ENCODE peak calls at places on chromosomes 5 and 9, in eight cellular contexts. W is NB4, O is PC-3, Q is transverse colon, P is neural progenitor cell, K is GM23248, E is HepG2, I is BJ. Y is an unnamed sample.

GRCh38 chr9:110148384-110148783 is 59.6 kb downstream of the C9orf152 start:
- DNase-seq in E (no peak), K (peak; percentile 33), P (no peak), Q (peak; percentile 47), W (no peak), I (no peak), O (no peak), Y (peak; percentile 94)

GRCh38 chr5:76163111-76163628 is 80.0 kb downstream of the SV2C start:
- DNase-seq in I (no peak), K (no peak), O (peak; percentile 6), W (no peak), E (no peak), P (no peak), Q (no peak), Y (no peak)

GRCh38 chr9:109098221-109098959 is 21.4 kb downstream of the TMEM245 start:
- DNase-seq in W (no peak), I (peak; percentile 55), O (peak; percentile 51), P (peak; percentile 62), K (peak; percentile 72), Q (no peak), E (peak; percentile 68), Y (no peak)

GRCh38 chr9:31799953-31800609 is 584.4 kb upstream of the ACO1 start:
- DNase-seq in I (no peak), W (peak; percentile 57), K (peak; percentile 10), P (peak; percentile 65), E (peak; percentile 24), Q (no peak), O (peak; percentile 41), Y (no peak)

GRCh38 chr5:173472164-173472563 is 143.9 kb upstream of the STC2 start:
- DNase-seq in E (peak; percentile 90), I (peak; percentile 95), K (peak; percentile 96), P (no peak), O (peak; percentile 99), W (no peak), Q (peak; percentile 26), Y (no peak)

GRCh38 chr9:99866398-99866797 is 40.1 kb upstream of the STX17 start:
- DNase-seq in E (no peak), P (no peak), Q (no peak), O (no peak), W (peak; percentile 11), I (no peak), K (no peak), Y (no peak)

GRCh38 chr9:131500939-131501541 is 1.7 kb upstream of the POMT1 start:
- DNase-seq in W (peak; percentile 91), E (no peak), O (peak; percentile 78), Q (no peak), I (peak; percentile 26), P (no peak), K (peak; percentile 84), Y (peak; percentile 93)

GRCh38 chr9:72526901-72527800 is 5.7 kb downstream of the TMC1 start:
- DNase-seq in P (peak; percentile 74), Q (peak; percentile 71), W (peak; percentile 88), K (peak; percentile 98), E (peak; percentile 10), O (peak; percentile 84), I (peak; percentile 83), Y (peak; percentile 57)

GRCh38 chr9:14400658-14400995 is 86.7 kb upstream of the NFIB start:
- DNase-seq in P (peak; percentile 63), K (peak; percentile 77), E (peak; percentile 35), O (peak; percentile 78), W (peak; percentile 28), Q (peak; percentile 7), I (no peak), Y (no peak)

GRCh38 chr5:167578977-167579700 is 712.3 kb upstream of the WWC1 start:
- DNase-seq in O (no peak), E (no peak), P (no peak), Q (no peak), I (no peak), K (peak; percentile 89), W (no peak), Y (no peak)

GRCh38 chr5:150186796-150187356 is 3.0 kb upstream of the SLC6A7 start:
- DNase-seq in Q (no peak), P (no peak), K (no peak), O (no peak), W (no peak), I (no peak), E (no peak), Y (no peak)

GRCh38 chr5:39898731-39899130 is 474.0 kb upstream of the DAB2 start:
- DNase-seq in Q (no peak), I (no peak), P (no peak), E (no peak), W (no peak), O (no peak), K (no peak), Y (no peak)

GRCh38 chr5:176831026-176831423 is 20.7 kb downstream of the UNC5A start:
- DNase-seq in O (no peak), K (no peak), E (no peak), Q (no peak), P (no peak), I (no peak), W (no peak), Y (no peak)

GRCh38 chr5:103562453-103563157 is at the start of gene NUDT12:
- DNase-seq in Q (peak; percentile 59), P (peak; percentile 86), W (peak; percentile 10), O (peak; percentile 86), E (peak; percentile 39), I (peak; percentile 28), K (peak; percentile 85), Y (no peak)

GRCh38 chr9:93587651-93588347 is 11.4 kb downstream of the PHF2 start:
- DNase-seq in I (no peak), Q (no peak), W (no peak), O (no peak), P (peak; percentile 27), K (no peak), E (no peak), Y (no peak)

GRCh38 chr9:2307480-2307879 is 292.3 kb downstream of the SMARCA2 start:
- DNase-seq in K (peak; percentile 91), E (no peak), P (no peak), O (no peak), Q (no peak), W (no peak), I (peak; percentile 88), Y (no peak)

GRCh38 chr5:174324680-174325079 is 279.2 kb downstream of the NSG2 start:
- DNase-seq in Q (no peak), O (peak; percentile 80), E (no peak), K (peak; percentile 30), I (no peak), P (no peak), W (no peak), Y (no peak)

GRCh38 chr9:83936523-83936922 is 15.3 kb upstream of the KIF27 start:
- DNase-seq in Q (no peak), E (no peak), O (no peak), K (no peak), W (no peak), I (no peak), P (no peak), Y (no peak)

GRCh38 chr5:137300411-137301240 is 198.5 kb downstream of the SPOCK1 start:
- DNase-seq in P (no peak), O (peak; percentile 27), I (no peak), W (no peak), K (peak; percentile 90), E (no peak), Q (no peak), Y (no peak)

DNA sequence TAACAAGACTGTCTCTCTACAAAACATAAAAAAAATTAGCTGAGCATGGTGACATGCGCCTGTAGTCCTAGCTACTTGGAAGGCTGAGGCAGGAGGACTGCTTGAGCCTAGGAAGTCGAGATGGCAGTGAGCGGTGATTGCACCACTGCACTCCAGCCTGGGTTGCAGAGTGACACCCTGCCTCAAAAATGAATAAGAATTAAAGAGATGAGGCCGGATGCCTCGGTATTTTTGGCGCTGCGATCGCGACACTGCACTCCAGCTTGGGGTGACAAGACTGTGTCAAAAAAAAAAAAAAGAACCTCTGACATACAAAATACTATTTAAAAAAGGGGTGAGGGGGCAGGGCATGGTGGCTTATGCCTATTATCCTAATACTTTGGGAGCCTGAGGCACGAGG is 7.3 kb downstream of the GPBP1 start:
- DNase-seq in W (no peak), Q (no peak), K (no peak), P (no peak), I (no peak), O (no peak), E (no peak), Y (no peak)
- H3K4me3 ChIP-seq in W (no peak overlapping the region), Q (no peak overlapping the region), K (no peak overlapping the region), P (no peak overlapping the region), I (no peak overlapping the region), O (no peak overlapping the region), E (no peak overlapping the region), Y (no peak overlapping the region)

DNA sequence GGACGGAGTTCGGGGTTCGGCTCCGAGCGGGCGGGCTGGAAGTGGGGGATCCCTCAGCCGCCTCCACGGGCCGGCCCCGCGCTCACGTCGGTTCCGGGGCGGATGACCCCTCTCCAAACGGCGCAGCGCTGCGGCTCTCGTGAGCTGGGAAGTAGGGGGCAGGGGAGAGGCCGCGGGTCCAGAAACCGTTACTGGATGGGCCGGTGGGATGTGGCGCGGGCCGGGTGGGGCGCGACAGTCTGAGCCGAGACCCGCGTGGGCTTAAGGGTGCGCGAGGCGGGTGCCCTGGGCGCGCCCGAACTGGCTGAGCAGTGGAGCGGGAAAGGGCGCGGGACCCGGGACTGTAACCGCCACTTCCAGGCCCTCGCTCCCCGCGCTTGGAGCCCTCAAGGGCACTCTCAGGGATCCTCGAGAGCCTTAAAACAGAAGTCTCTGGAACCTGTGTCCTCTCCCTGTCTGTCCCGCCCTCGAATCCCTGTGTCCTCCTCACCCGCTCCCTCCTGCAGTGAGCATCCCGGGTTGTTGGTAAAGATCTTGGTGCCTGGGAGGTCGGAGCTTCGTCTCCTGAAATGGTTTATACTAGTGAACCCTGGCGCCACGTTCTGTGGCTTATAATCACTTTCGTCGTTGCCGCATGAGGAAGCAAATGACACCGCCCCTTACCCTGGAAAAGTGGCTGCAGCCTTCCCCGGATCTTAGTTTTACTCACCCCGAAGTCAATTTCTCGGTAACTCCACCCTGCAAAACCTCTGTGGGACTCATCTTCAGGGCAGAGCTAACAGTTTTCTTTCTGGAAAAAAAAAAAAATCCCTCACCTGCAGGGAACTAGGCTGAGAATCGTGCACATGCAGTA is 571 bp upstream of the MARCHF11 start:
- DNase-seq in E (no peak), K (no peak), W (no peak), P (peak; percentile 52), I (no peak), Q (no peak), O (no peak), Y (no peak)
- H3K4me3 ChIP-seq in E (no peak overlapping the region), K (no peak overlapping the region), W (no peak overlapping the region), P (peak overlapping the region; percentile 58), I (no peak overlapping the region), Q (no peak overlapping the region), O (no peak overlapping the region), Y (no peak overlapping the region)

GRCh38 chr9:90201770-90202169 is 440.9 kb downstream of the DIRAS2 start:
- DNase-seq in P (no peak), Q (no peak), E (no peak), K (no peak), O (no peak), I (no peak), W (no peak), Y (no peak)

GRCh38 chr9:90198956-90199355 is 443.7 kb downstream of the DIRAS2 start:
- DNase-seq in O (no peak), I (no peak), P (no peak), E (no peak), W (peak; percentile 8), Q (no peak), K (no peak), Y (no peak)

GRCh38 chr9:90204128-90204838 is 438.3 kb downstream of the DIRAS2 start:
- DNase-seq in I (no peak), Q (no peak), K (no peak), E (no peak), W (no peak), O (no peak), P (no peak), Y (no peak)
- H3K4me3 ChIP-seq in I (no peak overlapping the region), Q (no peak overlapping the region), K (no peak overlapping the region), E (no peak overlapping the region), W (no peak overlapping the region), O (no peak overlapping the region), P (no peak overlapping the region), Y (no peak overlapping the region)

GRCh38 chr5:129771058-129771838 is 23.4 kb downstream of the MINAR2 start:
- DNase-seq in W (peak; percentile 62), O (peak; percentile 64), K (peak; percentile 68), Q (peak; percentile 43), P (peak; percentile 81), I (no peak), E (peak; percentile 59), Y (peak; percentile 61)
- H3K4me3 ChIP-seq in W (no peak overlapping the region), O (peak overlapping the region; percentile 11), K (no peak overlapping the region), Q (no peak overlapping the region), P (no peak overlapping the region), I (no peak overlapping the region), E (no peak overlapping the region), Y (no peak overlapping the region)

Y was measured in Jurkat, Clone E6-1.